ENCODE peak calls at places on chromosome 4, in five cellular contexts. G is nucleus accumbens; B is COLO829; Q is psoas muscle; C is stimulated activated CD8-positive, alpha-beta memory T cell treated with anti-CD3 and anti-CD28 coated beads, Interleukin-2, amount 100 ng/mL, for 48 hours. T is an unnamed sample.

GRCh38 chr4:15756361-15756861 is 21.7 kb upstream of the CD38 start:
- DNase-seq in G (no peak), B (no peak), Q (no peak), C (peak), T (peak)

GRCh38 chr4:124144302-124144701 is 568.2 kb downstream of the ANKRD50 start:
- DNase-seq in G (no peak), B (no peak), Q (no peak), C (no peak), T (no peak)

GRCh38 chr4:81454498-81454897 is 17.2 kb downstream of the RASGEF1B start:
- DNase-seq in G (no peak), B (no peak), Q (no peak), C (no peak), T (no peak)

GRCh38 chr4:89243741-89244252 is 63.8 kb downstream of the GPRIN3 start:
- DNase-seq in G (no peak), B (no peak), Q (no peak), C (no peak), T (no peak)

GRCh38 chr4:72951147-72951546 is 118.4 kb downstream of the COX18 start:
- DNase-seq in G (no peak), B (no peak), Q (no peak), C (no peak), T (no peak)

GRCh38 chr4:37799941-37800554 is 26.4 kb upstream of the PGM2 start:
- DNase-seq in G (no peak), B (no peak), Q (no peak), C (no peak), T (no peak)

GRCh38 chr4:153603258-153603657 is 80.8 kb upstream of the TLR2 start:
- DNase-seq in G (no peak), B (no peak), Q (no peak), C (peak), T (no peak)

GRCh38 chr4:3832536-3833220 is 66.5 kb downstream of the ADRA2C start:
- DNase-seq in G (no peak), B (no peak), Q (peak), C (no peak), T (no peak)

GRCh38 chr4:53100801-53101581 is 238.9 kb downstream of the RASL11B start:
- DNase-seq in G (no peak), B (no peak), Q (no peak), C (no peak), T (peak)

T was measured in HT1080.